ENCODE peak calls at places on chromosomes 11 and 22, in seven cellular contexts. P, O, L, I, E, A and T are unnamed samples.

GRCh38 chr11:96102664-96103068 is 178.8 kb upstream of the MTMR2 start:
- DNase-seq in I (no peak), A (no peak), O (peak; percentile 69), E (peak; percentile 89), P (no peak), L (no peak), T (no peak)

GRCh38 chr11:63015521-63016215 is at the start of gene SLC22A8:
- DNase-seq in I (peak; percentile 97), O (no peak), L (no peak), A (no peak), P (no peak), E (no peak), T (no peak)

GRCh38 chr11:63635762-63636465 is 21.7 kb upstream of the PLAAT3 start:
- DNase-seq in I (peak; percentile 77), A (peak; percentile 59), P (peak; percentile 50), E (peak; percentile 68), O (peak; percentile 83), L (peak; percentile 64), T (peak; percentile 50)

GRCh38 chr22:20437253-20438065 is at the start of gene SCARF2:
- DNase-seq in A (no peak), I (peak; percentile 64), O (no peak), E (peak; percentile 81), P (no peak), L (peak; percentile 37), T (no peak)

GRCh38 chr11:11028017-11028692 is 170.3 kb upstream of the ZBED5 start:
- DNase-seq in E (peak; percentile 67), O (peak; percentile 73), L (peak; percentile 77), A (peak; percentile 60), P (peak; percentile 66), I (peak; percentile 72), T (peak; percentile 12)

GRCh38 chr11:104547996-104548661 is 350.1 kb downstream of the CASP12 start:
- DNase-seq in O (no peak), A (no peak), P (no peak), L (no peak), I (no peak), E (no peak), T (no peak)

GRCh38 chr22:16808744-16809143 is 16.5 kb downstream of the XKR3 start:
- DNase-seq in I (no peak), L (no peak), E (no peak), O (no peak), A (no peak), P (no peak), T (no peak)

GRCh38 chr11:15145151-15145550 is 30.4 kb downstream of the INSC start:
- DNase-seq in O (no peak), P (no peak), E (no peak), I (no peak), L (no peak), A (no peak), T (no peak)

GRCh38 chr11:93729129-93729616 is 12.1 kb downstream of the TAF1D start:
- DNase-seq in A (no peak), L (no peak), E (peak; percentile 19), I (peak; percentile 38), P (no peak), O (no peak), T (no peak)

GRCh38 chr22:17980638-17981051 is 43.7 kb downstream of the MICAL3 start:
- DNase-seq in A (peak; percentile 11), P (peak; percentile 32), E (no peak), I (peak; percentile 71), L (peak; percentile 81), O (no peak), T (no peak)

GRCh38 chr11:114275295-114275694 is 20.9 kb upstream of the NNMT start:
- DNase-seq in I (no peak), P (no peak), O (no peak), E (no peak), L (no peak), A (no peak), T (no peak)

GRCh38 chr22:43501951-43502874 is 90.4 kb downstream of the MPPED1 start:
- DNase-seq in A (no peak), E (no peak), P (no peak), O (no peak), L (no peak), I (peak; percentile 51), T (no peak)

GRCh38 chr22:39514373-39514973 is 5.9 kb upstream of the ATF4 start:
- DNase-seq in I (peak; percentile 41), A (no peak), E (peak; percentile 55), O (peak; percentile 50), P (no peak), L (peak; percentile 57), T (no peak)

GRCh38 chr22:49852898-49853894 is at the start of gene ZBED4:
- DNase-seq in A (peak; percentile 97), I (peak; percentile 97), E (peak; percentile 96), L (peak; percentile 99), P (peak; percentile 99), O (peak; percentile 97), T (peak; percentile 91)

GRCh38 chr11:15929371-15929801 is 427.0 kb downstream of the SOX6 start:
- DNase-seq in L (no peak), I (no peak), E (no peak), P (no peak), A (no peak), O (no peak), T (no peak)

GRCh38 chr11:71990721-71991120 is 8.0 kb upstream of the IL18BP start:
- DNase-seq in P (no peak), A (no peak), L (no peak), E (no peak), O (no peak), I (no peak), T (no peak)

GRCh38 chr22:26852176-26852575 is 194.8 kb downstream of the MIAT start:
- DNase-seq in P (no peak), A (no peak), L (no peak), O (no peak), E (no peak), I (no peak), T (no peak)